ENCODE peak calls at places on chromosomes 2 and 18, in nine cellular contexts. S is Calu3; F is activated naive CD4-positive, alpha-beta T cell treated with anti-CD3 and anti-CD28 coated beads for 36 hours; R is lower leg skin; D is H7; M is substantia nigra; J is GM12865; W is MM.1S; C is AG20443. O is an unnamed sample.

GRCh38 chr2:37798315-37799005 is 126.6 kb upstream of the RMDN2 start:
- DNase-seq in S (no peak), F (no peak), R (no peak), D (no peak), M (no peak), J (peak), W (no peak), C (peak), O (no peak)

GRCh38 chr2:111652038-111652437 is 232.0 kb downstream of the ANAPC1 start:
- DNase-seq in S (no peak), F (no peak), R (no peak), D (no peak), M (no peak), J (peak), W (no peak), C (no peak), O (no peak)

GRCh38 chr2:47964722-47965434 is 58.6 kb upstream of the FBXO11 start:
- DNase-seq in S (peak), F (peak), R (no peak), D (no peak), M (no peak), J (peak), W (peak), C (no peak), O (peak)

GRCh38 chr18:12361770-12362378 is 15.2 kb downstream of the AFG3L2 start:
- DNase-seq in S (no peak), F (no peak), R (no peak), D (no peak), M (no peak), J (no peak), W (no peak), C (no peak), O (no peak)

GRCh38 chr2:29460191-29460590 is 345.0 kb downstream of the CLIP4 start:
- DNase-seq in S (no peak), F (no peak), R (no peak), D (no peak), M (no peak), J (no peak), W (no peak), C (no peak), O (no peak)

GRCh38 chr2:106117882-106118684 is 76.0 kb downstream of the UXS1 start:
- DNase-seq in S (peak), F (no peak), R (no peak), D (no peak), M (no peak), J (no peak), W (no peak), C (no peak), O (no peak)

GRCh38 chr2:233940376-233941276 is 23.5 kb downstream of the TRPM8 start:
- DNase-seq in S (peak), F (no peak), R (no peak), D (no peak), M (no peak), J (no peak), W (peak), C (no peak), O (no peak)

GRCh38 chr2:26692814-26693286 is 328 bp downstream of the KCNK3 start:
- DNase-seq in S (no peak), F (no peak), R (no peak), D (peak), M (no peak), J (no peak), W (no peak), C (peak), O (no peak)

GRCh38 chr2:203875471-203875870 is 7.9 kb downstream of the CTLA4 start:
- DNase-seq in S (no peak), F (no peak), R (no peak), D (no peak), M (no peak), J (no peak), W (no peak), C (no peak), O (no peak)

GRCh38 chr2:100321181-100321880 is 970 bp downstream of the LONRF2 start:
- DNase-seq in S (peak), F (peak), R (no peak), D (peak), M (peak), J (no peak), W (no peak), C (peak), O (peak)

GRCh38 chr2:107107351-107107750 is 221.4 kb upstream of the ST6GAL2 start:
- DNase-seq in S (no peak), F (no peak), R (no peak), D (no peak), M (no peak), J (no peak), W (no peak), C (no peak), O (no peak)

GRCh38 chr2:112891333-112891950 is 19.5 kb upstream of the IL37 start:
- DNase-seq in S (peak), F (no peak), R (peak), D (no peak), M (no peak), J (peak), W (no peak), C (no peak), O (peak)

GRCh38 chr18:68244786-68245185 is 470.1 kb downstream of the TMX3 start:
- DNase-seq in S (no peak), F (no peak), R (no peak), D (no peak), M (no peak), J (no peak), W (no peak), C (no peak), O (peak)

GRCh38 chr18:77068321-77068841 is 64.2 kb downstream of the MBP start:
- DNase-seq in S (no peak), F (peak), R (no peak), D (no peak), M (no peak), J (peak), W (no peak), C (no peak), O (no peak)

GRCh38 chr2:19847486-19847885 is 54.3 kb downstream of the TTC32 start:
- DNase-seq in S (no peak), F (no peak), R (no peak), D (no peak), M (no peak), J (no peak), W (no peak), C (no peak), O (no peak)

GRCh38 chr18:72235422-72235821 is 308.7 kb downstream of the CBLN2 start:
- DNase-seq in S (no peak), F (no peak), R (no peak), D (no peak), M (no peak), J (no peak), W (no peak), C (no peak), O (no peak)

GRCh38 chr2:3784731-3785130 is 81.4 kb downstream of the DCDC2C start:
- DNase-seq in S (no peak), F (no peak), R (no peak), D (no peak), M (no peak), J (no peak), W (no peak), C (no peak), O (no peak)

GRCh38 chr2:112048887-112049286 is 6.2 kb upstream of the TMEM87B start:
- DNase-seq in S (peak), F (peak), R (peak), D (peak), M (no peak), J (peak), W (peak), C (peak), O (peak)

GRCh38 chr2:151305129-151305691 is 15.7 kb upstream of the NMI start:
- DNase-seq in S (no peak), F (no peak), R (no peak), D (no peak), M (no peak), J (no peak), W (no peak), C (no peak), O (no peak)

GRCh38 chr2:120481446-120482194 is 135.7 kb downstream of the INHBB start:
- DNase-seq in S (no peak), F (no peak), R (no peak), D (no peak), M (no peak), J (no peak), W (no peak), C (no peak), O (no peak)

GRCh38 chr2:205775091-205775876 is 93.0 kb downstream of the NRP2 start:
- DNase-seq in S (no peak), F (no peak), R (peak), D (no peak), M (no peak), J (peak), W (no peak), C (no peak), O (no peak)

GRCh38 chr2:189163889-189164288 is 15.7 kb downstream of the COL5A2 start:
- DNase-seq in S (no peak), F (no peak), R (no peak), D (no peak), M (no peak), J (no peak), W (no peak), C (peak), O (peak)

GRCh38 chr18:23337599-23338444 is 115.3 kb upstream of the RIOK3 start:
- DNase-seq in S (no peak), F (no peak), R (no peak), D (peak), M (no peak), J (no peak), W (no peak), C (no peak), O (peak)

GRCh38 chr18:71105078-71105819 is 816.4 kb downstream of the SOCS6 start:
- DNase-seq in S (no peak), F (no peak), R (no peak), D (peak), M (no peak), J (no peak), W (no peak), C (no peak), O (no peak)

GRCh38 chr18:9130806-9131205 is 5.8 kb upstream of the ANKRD12 start:
- DNase-seq in S (no peak), F (no peak), R (no peak), D (no peak), M (no peak), J (no peak), W (no peak), C (no peak), O (no peak)

GRCh38 chr18:79379931-79380815 is 15.6 kb upstream of the NFATC1 start:
- DNase-seq in S (no peak), F (no peak), R (no peak), D (peak), M (no peak), J (no peak), W (no peak), C (no peak), O (no peak)

GRCh38 chr2:109260886-109261700 is 132.1 kb downstream of the SH3RF3 start:
- DNase-seq in S (no peak), F (no peak), R (no peak), D (peak), M (no peak), J (peak), W (peak), C (no peak), O (peak)

GRCh38 chr2:106885326-106885725 is 641 bp downstream of the ST6GAL2 start:
- DNase-seq in S (no peak), F (no peak), R (no peak), D (peak), M (no peak), J (no peak), W (no peak), C (no peak), O (no peak)

GRCh38 chr18:73896685-73897084 is 250.9 kb downstream of the FBXO15 start:
- DNase-seq in S (no peak), F (no peak), R (no peak), D (no peak), M (no peak), J (peak), W (no peak), C (no peak), O (no peak)

GRCh38 chr18:59579509-59579908 is 117.7 kb downstream of the CCBE1 start:
- DNase-seq in S (no peak), F (no peak), R (no peak), D (no peak), M (no peak), J (no peak), W (no peak), C (no peak), O (no peak)

GRCh38 chr2:191144217-191144616 is 6.6 kb downstream of the STAT4 start:
- DNase-seq in S (no peak), F (no peak), R (no peak), D (no peak), M (no peak), J (no peak), W (no peak), C (no peak), O (no peak)

GRCh38 chr2:117293012-117293411 is 521.5 kb upstream of the DDX18 start:
- DNase-seq in S (no peak), F (no peak), R (no peak), D (no peak), M (no peak), J (no peak), W (no peak), C (no peak), O (no peak)

O was measured in NCI-H226.